ENCODE peak calls at places on chromosomes 12 and 14, in ten cellular contexts. One of them, this sample, is unnamed.

GRCh38 chr14:62079035-62079434 is 316.8 kb downstream of the SNAPC1 start:
- DNase-seq in IMR-90: no peak
- DNase-seq in stimulated activated CD4-positive, alpha-beta T cell treated with anti-CD3 and anti-CD28 coated beads, Interleukin-15, amount 100 ng/mL, for 24 hours: no peak
- DNase-seq in head of caudate nucleus: no peak
- DNase-seq in Panc1: no peak
- DNase-seq in HFFc6: no peak
- DNase-seq in NCI-H774: no peak
- DNase-seq in activated naive CD8-positive, alpha-beta T cell treated with anti-CD3 and anti-CD28 coated beads, Interleukin-2, amount 50 U/mL, for 24 hours: no peak
- DNase-seq in fibroblast of lung: no peak
- DNase-seq in GM13976: no peak
- DNase-seq in this sample: no peak

GRCh38 chr12:24463392-24463791 is 485.5 kb downstream of the BCAT1 start:
- DNase-seq in Panc1: no peak
- DNase-seq in fibroblast of lung: no peak
- DNase-seq in HFFc6: no peak
- DNase-seq in activated naive CD8-positive, alpha-beta T cell treated with anti-CD3 and anti-CD28 coated beads, Interleukin-2, amount 50 U/mL, for 24 hours: no peak
- DNase-seq in GM13976: no peak
- DNase-seq in head of caudate nucleus: no peak
- DNase-seq in NCI-H774: no peak
- DNase-seq in stimulated activated CD4-positive, alpha-beta T cell treated with anti-CD3 and anti-CD28 coated beads, Interleukin-15, amount 100 ng/mL, for 24 hours: no peak
- DNase-seq in IMR-90: no peak
- DNase-seq in this sample: no peak

GRCh38 chr14:99853206-99853605 is 60.0 kb downstream of the EML1 start:
- DNase-seq in NCI-H774: no peak
- DNase-seq in GM13976: no peak
- DNase-seq in HFFc6: no peak
- DNase-seq in IMR-90: no peak
- DNase-seq in stimulated activated CD4-positive, alpha-beta T cell treated with anti-CD3 and anti-CD28 coated beads, Interleukin-15, amount 100 ng/mL, for 24 hours: peak
- DNase-seq in head of caudate nucleus: peak
- DNase-seq in Panc1: no peak
- DNase-seq in activated naive CD8-positive, alpha-beta T cell treated with anti-CD3 and anti-CD28 coated beads, Interleukin-2, amount 50 U/mL, for 24 hours: no peak
- DNase-seq in fibroblast of lung: no peak
- DNase-seq in this sample: no peak

GRCh38 chr12:32605326-32606095 is 73.6 kb upstream of the DNM1L start:
- DNase-seq in IMR-90: no peak
- DNase-seq in activated naive CD8-positive, alpha-beta T cell treated with anti-CD3 and anti-CD28 coated beads, Interleukin-2, amount 50 U/mL, for 24 hours: no peak
- DNase-seq in fibroblast of lung: no peak
- DNase-seq in head of caudate nucleus: no peak
- DNase-seq in stimulated activated CD4-positive, alpha-beta T cell treated with anti-CD3 and anti-CD28 coated beads, Interleukin-15, amount 100 ng/mL, for 24 hours: no peak
- DNase-seq in GM13976: no peak
- DNase-seq in HFFc6: no peak
- DNase-seq in Panc1: no peak
- DNase-seq in NCI-H774: no peak
- DNase-seq in this sample: no peak

GRCh38 chr14:23361320-23361719 is 3.7 kb downstream of the EFS start:
- DNase-seq in HFFc6: peak
- DNase-seq in activated naive CD8-positive, alpha-beta T cell treated with anti-CD3 and anti-CD28 coated beads, Interleukin-2, amount 50 U/mL, for 24 hours: no peak
- DNase-seq in head of caudate nucleus: no peak
- DNase-seq in stimulated activated CD4-positive, alpha-beta T cell treated with anti-CD3 and anti-CD28 coated beads, Interleukin-15, amount 100 ng/mL, for 24 hours: no peak
- DNase-seq in fibroblast of lung: peak
- DNase-seq in NCI-H774: no peak
- DNase-seq in IMR-90: peak
- DNase-seq in Panc1: no peak
- DNase-seq in GM13976: no peak
- DNase-seq in this sample: no peak

GRCh38 chr12:22121224-22121623 is 75.2 kb downstream of the CMAS start:
- DNase-seq in head of caudate nucleus: no peak
- DNase-seq in HFFc6: no peak
- DNase-seq in GM13976: peak
- DNase-seq in IMR-90: no peak
- DNase-seq in Panc1: no peak
- DNase-seq in activated naive CD8-positive, alpha-beta T cell treated with anti-CD3 and anti-CD28 coated beads, Interleukin-2, amount 50 U/mL, for 24 hours: peak
- DNase-seq in stimulated activated CD4-positive, alpha-beta T cell treated with anti-CD3 and anti-CD28 coated beads, Interleukin-15, amount 100 ng/mL, for 24 hours: peak
- DNase-seq in NCI-H774: no peak
- DNase-seq in fibroblast of lung: no peak
- DNase-seq in this sample: no peak

GRCh38 chr14:52071675-52072074 is 2.8 kb upstream of the NID2 start:
- DNase-seq in NCI-H774: no peak
- DNase-seq in fibroblast of lung: peak
- DNase-seq in head of caudate nucleus: no peak
- DNase-seq in stimulated activated CD4-positive, alpha-beta T cell treated with anti-CD3 and anti-CD28 coated beads, Interleukin-15, amount 100 ng/mL, for 24 hours: no peak
- DNase-seq in Panc1: no peak
- DNase-seq in GM13976: no peak
- DNase-seq in HFFc6: no peak
- DNase-seq in IMR-90: peak
- DNase-seq in activated naive CD8-positive, alpha-beta T cell treated with anti-CD3 and anti-CD28 coated beads, Interleukin-2, amount 50 U/mL, for 24 hours: no peak
- DNase-seq in this sample: no peak

GRCh38 chr14:46384611-46385010 is 267.0 kb downstream of the RPL10L start:
- DNase-seq in IMR-90: no peak
- DNase-seq in NCI-H774: no peak
- DNase-seq in stimulated activated CD4-positive, alpha-beta T cell treated with anti-CD3 and anti-CD28 coated beads, Interleukin-15, amount 100 ng/mL, for 24 hours: no peak
- DNase-seq in HFFc6: no peak
- DNase-seq in Panc1: no peak
- DNase-seq in activated naive CD8-positive, alpha-beta T cell treated with anti-CD3 and anti-CD28 coated beads, Interleukin-2, amount 50 U/mL, for 24 hours: no peak
- DNase-seq in head of caudate nucleus: no peak
- DNase-seq in fibroblast of lung: no peak
- DNase-seq in GM13976: no peak
- DNase-seq in this sample: no peak

GRCh38 chr14:77045570-77045890 is 17.0 kb upstream of the IRF2BPL start:
- DNase-seq in fibroblast of lung: no peak
- DNase-seq in HFFc6: no peak
- DNase-seq in Panc1: no peak
- DNase-seq in activated naive CD8-positive, alpha-beta T cell treated with anti-CD3 and anti-CD28 coated beads, Interleukin-2, amount 50 U/mL, for 24 hours: no peak
- DNase-seq in NCI-H774: no peak
- DNase-seq in stimulated activated CD4-positive, alpha-beta T cell treated with anti-CD3 and anti-CD28 coated beads, Interleukin-15, amount 100 ng/mL, for 24 hours: no peak
- DNase-seq in head of caudate nucleus: no peak
- DNase-seq in IMR-90: no peak
- DNase-seq in GM13976: no peak
- DNase-seq in this sample: no peak

GRCh38 chr12:110005319-110005973 is 6.2 kb downstream of the ANKRD13A start:
- DNase-seq in Panc1: no peak
- DNase-seq in IMR-90: no peak
- DNase-seq in GM13976: no peak
- DNase-seq in NCI-H774: no peak
- DNase-seq in activated naive CD8-positive, alpha-beta T cell treated with anti-CD3 and anti-CD28 coated beads, Interleukin-2, amount 50 U/mL, for 24 hours: no peak
- DNase-seq in HFFc6: no peak
- DNase-seq in stimulated activated CD4-positive, alpha-beta T cell treated with anti-CD3 and anti-CD28 coated beads, Interleukin-15, amount 100 ng/mL, for 24 hours: peak
- DNase-seq in head of caudate nucleus: no peak
- DNase-seq in fibroblast of lung: no peak
- DNase-seq in this sample: no peak

GRCh38 chr12:23474438-23475000 is 475.0 kb downstream of the SOX5 start:
- DNase-seq in Panc1: no peak
- DNase-seq in fibroblast of lung: no peak
- DNase-seq in HFFc6: no peak
- DNase-seq in IMR-90: no peak
- DNase-seq in head of caudate nucleus: no peak
- DNase-seq in stimulated activated CD4-positive, alpha-beta T cell treated with anti-CD3 and anti-CD28 coated beads, Interleukin-15, amount 100 ng/mL, for 24 hours: no peak
- DNase-seq in GM13976: no peak
- DNase-seq in activated naive CD8-positive, alpha-beta T cell treated with anti-CD3 and anti-CD28 coated beads, Interleukin-2, amount 50 U/mL, for 24 hours: no peak
- DNase-seq in NCI-H774: no peak
- DNase-seq in this sample: no peak

GRCh38 chr14:80456200-80456599 is 244.9 kb upstream of the DIO2 start:
- DNase-seq in Panc1: no peak
- DNase-seq in GM13976: no peak
- DNase-seq in IMR-90: peak
- DNase-seq in NCI-H774: no peak
- DNase-seq in fibroblast of lung: peak
- DNase-seq in stimulated activated CD4-positive, alpha-beta T cell treated with anti-CD3 and anti-CD28 coated beads, Interleukin-15, amount 100 ng/mL, for 24 hours: no peak
- DNase-seq in HFFc6: peak
- DNase-seq in head of caudate nucleus: no peak
- DNase-seq in activated naive CD8-positive, alpha-beta T cell treated with anti-CD3 and anti-CD28 coated beads, Interleukin-2, amount 50 U/mL, for 24 hours: no peak
- DNase-seq in this sample: no peak

GRCh38 chr14:54435500-54435981 is 5.6 kb downstream of the CNIH1 start:
- DNase-seq in IMR-90: peak
- DNase-seq in HFFc6: peak
- DNase-seq in stimulated activated CD4-positive, alpha-beta T cell treated with anti-CD3 and anti-CD28 coated beads, Interleukin-15, amount 100 ng/mL, for 24 hours: peak
- DNase-seq in Panc1: no peak
- DNase-seq in activated naive CD8-positive, alpha-beta T cell treated with anti-CD3 and anti-CD28 coated beads, Interleukin-2, amount 50 U/mL, for 24 hours: peak
- DNase-seq in GM13976: peak
- DNase-seq in fibroblast of lung: peak
- DNase-seq in NCI-H774: no peak
- DNase-seq in head of caudate nucleus: no peak
- DNase-seq in this sample: no peak

GRCh38 chr12:69903548-69903947 is 78.5 kb downstream of the MYRFL start:
- DNase-seq in GM13976: no peak
- DNase-seq in Panc1: no peak
- DNase-seq in activated naive CD8-positive, alpha-beta T cell treated with anti-CD3 and anti-CD28 coated beads, Interleukin-2, amount 50 U/mL, for 24 hours: no peak
- DNase-seq in NCI-H774: no peak
- DNase-seq in fibroblast of lung: no peak
- DNase-seq in head of caudate nucleus: no peak
- DNase-seq in HFFc6: no peak
- DNase-seq in stimulated activated CD4-positive, alpha-beta T cell treated with anti-CD3 and anti-CD28 coated beads, Interleukin-15, amount 100 ng/mL, for 24 hours: no peak
- DNase-seq in IMR-90: no peak
- DNase-seq in this sample: no peak

GRCh38 chr12:131213896-131214442 is 260.3 kb downstream of the ADGRD1 start:
- DNase-seq in fibroblast of lung: no peak
- DNase-seq in HFFc6: no peak
- DNase-seq in activated naive CD8-positive, alpha-beta T cell treated with anti-CD3 and anti-CD28 coated beads, Interleukin-2, amount 50 U/mL, for 24 hours: no peak
- DNase-seq in GM13976: no peak
- DNase-seq in IMR-90: no peak
- DNase-seq in NCI-H774: no peak
- DNase-seq in head of caudate nucleus: no peak
- DNase-seq in Panc1: no peak
- DNase-seq in stimulated activated CD4-positive, alpha-beta T cell treated with anti-CD3 and anti-CD28 coated beads, Interleukin-15, amount 100 ng/mL, for 24 hours: no peak
- DNase-seq in this sample: no peak

GRCh38 chr14:90777358-90777757 is 38.9 kb downstream of the TTC7B start:
- DNase-seq in activated naive CD8-positive, alpha-beta T cell treated with anti-CD3 and anti-CD28 coated beads, Interleukin-2, amount 50 U/mL, for 24 hours: no peak
- DNase-seq in Panc1: no peak
- DNase-seq in NCI-H774: no peak
- DNase-seq in stimulated activated CD4-positive, alpha-beta T cell treated with anti-CD3 and anti-CD28 coated beads, Interleukin-15, amount 100 ng/mL, for 24 hours: no peak
- DNase-seq in fibroblast of lung: no peak
- DNase-seq in head of caudate nucleus: no peak
- DNase-seq in GM13976: no peak
- DNase-seq in IMR-90: no peak
- DNase-seq in HFFc6: no peak
- DNase-seq in this sample: no peak

GRCh38 chr12:62291888-62292760 is 31.9 kb downstream of the USP15 start:
- DNase-seq in Panc1: no peak
- DNase-seq in fibroblast of lung: no peak
- DNase-seq in activated naive CD8-positive, alpha-beta T cell treated with anti-CD3 and anti-CD28 coated beads, Interleukin-2, amount 50 U/mL, for 24 hours: peak
- DNase-seq in NCI-H774: no peak
- DNase-seq in IMR-90: peak
- DNase-seq in GM13976: no peak
- DNase-seq in HFFc6: no peak
- DNase-seq in stimulated activated CD4-positive, alpha-beta T cell treated with anti-CD3 and anti-CD28 coated beads, Interleukin-15, amount 100 ng/mL, for 24 hours: peak
- DNase-seq in head of caudate nucleus: no peak
- DNase-seq in this sample: peak

GRCh38 chr14:51020024-51020710 is 74.7 kb downstream of the TRIM9 start:
- DNase-seq in IMR-90: no peak
- DNase-seq in NCI-H774: no peak
- DNase-seq in head of caudate nucleus: no peak
- DNase-seq in Panc1: no peak
- DNase-seq in fibroblast of lung: no peak
- DNase-seq in activated naive CD8-positive, alpha-beta T cell treated with anti-CD3 and anti-CD28 coated beads, Interleukin-2, amount 50 U/mL, for 24 hours: no peak
- DNase-seq in GM13976: no peak
- DNase-seq in stimulated activated CD4-positive, alpha-beta T cell treated with anti-CD3 and anti-CD28 coated beads, Interleukin-15, amount 100 ng/mL, for 24 hours: no peak
- DNase-seq in HFFc6: no peak
- DNase-seq in this sample: no peak

GRCh38 chr12:84811291-84811690 is 101.3 kb downstream of the SLC6A15 start:
- DNase-seq in Panc1: no peak
- DNase-seq in GM13976: no peak
- DNase-seq in IMR-90: peak
- DNase-seq in NCI-H774: no peak
- DNase-seq in activated naive CD8-positive, alpha-beta T cell treated with anti-CD3 and anti-CD28 coated beads, Interleukin-2, amount 50 U/mL, for 24 hours: no peak
- DNase-seq in head of caudate nucleus: no peak
- DNase-seq in stimulated activated CD4-positive, alpha-beta T cell treated with anti-CD3 and anti-CD28 coated beads, Interleukin-15, amount 100 ng/mL, for 24 hours: no peak
- DNase-seq in fibroblast of lung: no peak
- DNase-seq in HFFc6: peak
- DNase-seq in this sample: no peak

GRCh38 chr12:13573698-13574321 is 377.3 kb downstream of the EMP1 start:
- DNase-seq in activated naive CD8-positive, alpha-beta T cell treated with anti-CD3 and anti-CD28 coated beads, Interleukin-2, amount 50 U/mL, for 24 hours: no peak
- DNase-seq in head of caudate nucleus: no peak
- DNase-seq in fibroblast of lung: peak
- DNase-seq in Panc1: no peak
- DNase-seq in IMR-90: peak
- DNase-seq in GM13976: no peak
- DNase-seq in HFFc6: peak
- DNase-seq in stimulated activated CD4-positive, alpha-beta T cell treated with anti-CD3 and anti-CD28 coated beads, Interleukin-15, amount 100 ng/mL, for 24 hours: no peak
- DNase-seq in NCI-H774: no peak
- DNase-seq in this sample: no peak

GRCh38 chr12:48017496-48017895 is 13.2 kb upstream of the COL2A1 start:
- DNase-seq in HFFc6: no peak
- DNase-seq in Panc1: no peak
- DNase-seq in NCI-H774: no peak
- DNase-seq in activated naive CD8-positive, alpha-beta T cell treated with anti-CD3 and anti-CD28 coated beads, Interleukin-2, amount 50 U/mL, for 24 hours: no peak
- DNase-seq in fibroblast of lung: no peak
- DNase-seq in stimulated activated CD4-positive, alpha-beta T cell treated with anti-CD3 and anti-CD28 coated beads, Interleukin-15, amount 100 ng/mL, for 24 hours: no peak
- DNase-seq in IMR-90: no peak
- DNase-seq in head of caudate nucleus: no peak
- DNase-seq in GM13976: no peak
- DNase-seq in this sample: no peak

GRCh38 chr12:132285991-132286681 is 43.3 kb downstream of the GALNT9 start:
- DNase-seq in Panc1: no peak
- DNase-seq in IMR-90: peak
- DNase-seq in NCI-H774: no peak
- DNase-seq in activated naive CD8-positive, alpha-beta T cell treated with anti-CD3 and anti-CD28 coated beads, Interleukin-2, amount 50 U/mL, for 24 hours: no peak
- DNase-seq in head of caudate nucleus: no peak
- DNase-seq in fibroblast of lung: peak
- DNase-seq in GM13976: no peak
- DNase-seq in stimulated activated CD4-positive, alpha-beta T cell treated with anti-CD3 and anti-CD28 coated beads, Interleukin-15, amount 100 ng/mL, for 24 hours: no peak
- DNase-seq in HFFc6: peak
- DNase-seq in this sample: no peak